ENCODE peak calls at places on chromosome 2, in ten cellular contexts. X is nucleus accumbens; Z is pons; I is naive thymus-derived CD8-positive, alpha-beta T cell; J is kidney epithelial cell; T is T follicular helper cell; U is central memory CD4-positive, alpha-beta T cell; M is HTR-8/SVneo; C is AML-193; V is GM03348. W is an unnamed sample.
A peak's percentile ranks its signal among the peaks of the same experiment; 100 is the strongest.

GRCh38 chr2:97730245-97730644 is 16.9 kb downstream of the ZAP70 start:
- DNase-seq in X (no peak), Z (no peak), I (no peak), J (no peak), T (no peak), U (no peak), M (no peak), C (no peak), V (no peak), W (no peak)

GRCh38 chr2:40746150-40746549 is 294.3 kb upstream of the SLC8A1 start:
- DNase-seq in X (no peak), Z (no peak), I (no peak), J (no peak), T (no peak), U (no peak), M (no peak), C (no peak), V (no peak), W (no peak)

GRCh38 chr2:206983156-206983875 is 44.0 kb downstream of the CPO start:
- DNase-seq in X (peak; percentile 8), Z (peak; percentile 42), I (no peak), J (no peak), T (no peak), U (no peak), M (no peak), C (no peak), V (no peak), W (no peak)

GRCh38 chr2:71864085-71864484 is 283.6 kb downstream of the CYP26B1 start:
- DNase-seq in X (no peak), Z (no peak), I (no peak), J (no peak), T (no peak), U (no peak), M (no peak), C (no peak), V (no peak), W (no peak)

GRCh38 chr2:226548706-226549105 is 250.9 kb downstream of the IRS1 start:
- DNase-seq in X (no peak), Z (no peak), I (no peak), J (no peak), T (no peak), U (no peak), M (no peak), C (no peak), V (no peak), W (no peak)

GRCh38 chr2:67423489-67423888 is 26.4 kb downstream of the ETAA1 start:
- DNase-seq in X (no peak), Z (no peak), I (no peak), J (no peak), T (no peak), U (no peak), M (no peak), C (no peak), V (no peak), W (no peak)

GRCh38 chr2:176092270-176093144 is at the start of gene HOXD13:
- DNase-seq in X (no peak), Z (no peak), I (no peak), J (no peak), T (no peak), U (no peak), M (no peak), C (no peak), V (no peak), W (no peak)

GRCh38 chr2:42850016-42850805 is 57.8 kb upstream of the HAAO start:
- DNase-seq in X (no peak), Z (no peak), I (no peak), J (no peak), T (no peak), U (no peak), M (no peak), C (no peak), V (no peak), W (no peak)

GRCh38 chr2:46963961-46964673 is 48.5 kb upstream of the MCFD2 start:
- DNase-seq in X (no peak), Z (no peak), I (no peak), J (no peak), T (no peak), U (no peak), M (no peak), C (no peak), V (no peak), W (no peak)

GRCh38 chr2:204268971-204269370 is 276.3 kb upstream of the PARD3B start:
- DNase-seq in X (no peak), Z (no peak), I (no peak), J (no peak), T (no peak), U (no peak), M (no peak), C (no peak), V (no peak), W (no peak)

GRCh38 chr2:178777577-178777976 is 29.6 kb downstream of the TTN start:
- DNase-seq in X (no peak), Z (no peak), I (no peak), J (no peak), T (no peak), U (no peak), M (no peak), C (no peak), V (no peak), W (no peak)

GRCh38 chr2:17878222-17879136 is at the start of gene KCNS3:
- DNase-seq in X (no peak), Z (peak; percentile 8), I (no peak), J (no peak), T (no peak), U (no peak), M (peak; percentile 20), C (no peak), V (peak; percentile 96), W (no peak)

GRCh38 chr2:231359948-231360347 is 35.6 kb upstream of the B3GNT7 start:
- DNase-seq in X (no peak), Z (no peak), I (no peak), J (no peak), T (no peak), U (no peak), M (no peak), C (no peak), V (no peak), W (no peak)

GRCh38 chr2:30208453-30208852 is 22.9 kb upstream of the LBH start:
- DNase-seq in X (peak; percentile 66), Z (peak; percentile 81), I (peak; percentile 38), J (no peak), T (no peak), U (peak; percentile 38), M (peak; percentile 71), C (peak; percentile 32), V (peak; percentile 83), W (peak; percentile 54)

GRCh38 chr2:204019572-204020501 is 83.3 kb downstream of the ICOS start:
- DNase-seq in X (no peak), Z (no peak), I (no peak), J (peak; percentile 71), T (no peak), U (no peak), M (peak; percentile 2), C (no peak), V (peak; percentile 12), W (no peak)

GRCh38 chr2:240727439-240727838 is 35.8 kb downstream of the AQP12A start:
- DNase-seq in X (no peak), Z (no peak), I (no peak), J (no peak), T (no peak), U (no peak), M (no peak), C (no peak), V (no peak), W (no peak)

GRCh38 chr2:241498115-241499070 is 10.0 kb downstream of the STK25 start:
- DNase-seq in X (no peak), Z (no peak), I (no peak), J (no peak), T (no peak), U (no peak), M (no peak), C (no peak), V (no peak), W (no peak)

GRCh38 chr2:239650674-239651073 is 249.9 kb upstream of the HDAC4 start:
- DNase-seq in X (no peak), Z (no peak), I (no peak), J (no peak), T (no peak), U (no peak), M (no peak), C (no peak), V (no peak), W (no peak)

GRCh38 chr2:144948205-144948855 is 428.4 kb upstream of the ZEB2 start:
- DNase-seq in X (no peak), Z (no peak), I (no peak), J (no peak), T (no peak), U (no peak), M (no peak), C (no peak), V (no peak), W (no peak)

GRCh38 chr2:134207589-134208209 is 46.2 kb upstream of the MGAT5 start:
- DNase-seq in X (no peak), Z (no peak), I (peak; percentile 67), J (no peak), T (peak; percentile 50), U (peak; percentile 61), M (peak; percentile 30), C (peak; percentile 58), V (peak; percentile 59), W (peak; percentile 73)

GRCh38 chr2:195392446-195393336 is 264.3 kb upstream of the SLC39A10 start:
- DNase-seq in X (no peak), Z (no peak), I (no peak), J (no peak), T (no peak), U (no peak), M (no peak), C (no peak), V (no peak), W (no peak)

GRCh38 chr2:197266477-197266876 is 44.1 kb downstream of the ANKRD44 start:
- DNase-seq in X (no peak), Z (no peak), I (peak; percentile 64), J (no peak), T (no peak), U (peak; percentile 47), M (no peak), C (no peak), V (no peak), W (no peak)

GRCh38 chr2:127578411-127578810 is 42.9 kb downstream of the MYO7B start:
- DNase-seq in X (no peak), Z (no peak), I (no peak), J (no peak), T (no peak), U (no peak), M (no peak), C (no peak), V (no peak), W (no peak)

GRCh38 chr2:113113794-113114193 is 13.6 kb upstream of the IL1RN start:
- DNase-seq in X (no peak), Z (no peak), I (no peak), J (no peak), T (no peak), U (no peak), M (no peak), C (no peak), V (no peak), W (no peak)

GRCh38 chr2:226414313-226414712 is 385.3 kb downstream of the IRS1 start:
- DNase-seq in X (no peak), Z (no peak), I (no peak), J (no peak), T (no peak), U (no peak), M (no peak), C (no peak), V (no peak), W (no peak)

GRCh38 chr2:191758420-191759199 is 80.7 kb downstream of the NABP1 start:
- DNase-seq in X (peak; percentile 1), Z (peak; percentile 15), I (peak; percentile 32), J (peak; percentile 35), T (peak; percentile 12), U (peak; percentile 22), M (peak; percentile 88), C (peak; percentile 86), V (peak; percentile 35), W (peak; percentile 87)

GRCh38 chr2:235605306-235605998 is 111.6 kb downstream of the AGAP1 start:
- DNase-seq in X (peak; percentile 85), Z (peak; percentile 95), I (no peak), J (peak; percentile 76), T (no peak), U (peak; percentile 10), M (no peak), C (no peak), V (peak; percentile 95), W (no peak)

GRCh38 chr2:219957815-219958214 is 330.4 kb downstream of the SLC4A3 start:
- DNase-seq in X (no peak), Z (no peak), I (no peak), J (no peak), T (no peak), U (no peak), M (no peak), C (no peak), V (no peak), W (no peak)

W was measured in KBM-7.